ENCODE peak calls at places on chromosome 7, in seven cellular contexts. Q is tibial nerve, N is H1, X is A549, I is upper lobe of left lung, O is sigmoid colon, C is suprapubic skin. U is an unnamed sample.

GRCh38 chr7:158175779-158176178 is 411.8 kb downstream of the PTPRN2 start:
- DNase-seq in I (peak), X (no peak), N (no peak), C (no peak), O (no peak), Q (no peak), U (no peak)

GRCh38 chr7:137846588-137847417 is at the start of gene DGKI:
- DNase-seq in I (peak), N (peak), O (no peak), X (no peak), C (no peak), Q (no peak), U (no peak)

GRCh38 chr7:21923663-21924062 is 22.0 kb downstream of the CDCA7L start:
- DNase-seq in N (no peak), I (no peak), X (no peak), O (no peak), C (no peak), Q (no peak), U (no peak)

GRCh38 chr7:103446046-103446520 is at the start of gene SLC26A5:
- DNase-seq in X (no peak), Q (no peak), O (no peak), I (peak), C (no peak), N (no peak), U (peak)

GRCh38 chr7:141945356-141945755 is 1.4 kb downstream of the CLEC5A start:
- DNase-seq in N (no peak), I (no peak), C (no peak), Q (no peak), O (no peak), X (no peak), U (no peak)

GRCh38 chr7:154990964-154991514 is 11.9 kb downstream of the PAXIP1 start:
- DNase-seq in N (no peak), Q (no peak), X (no peak), I (no peak), O (no peak), C (no peak), U (no peak)

GRCh38 chr7:117323877-117324699 is 1.2 kb upstream of the WNT2 start:
- DNase-seq in Q (no peak), N (peak), O (peak), C (peak), I (peak), X (no peak), U (no peak)

GRCh38 chr7:22481726-22482125 is 18.3 kb downstream of the STEAP1B start:
- DNase-seq in C (no peak), N (no peak), I (no peak), O (no peak), Q (no peak), X (no peak), U (no peak)

GRCh38 chr7:92366730-92367129 is 80.6 kb upstream of the GATAD1 start:
- DNase-seq in C (no peak), Q (no peak), I (no peak), O (no peak), N (no peak), X (no peak), U (no peak)

GRCh38 chr7:123941391-123942180 is 16.5 kb downstream of the SPAM1 start:
- DNase-seq in X (no peak), N (no peak), C (no peak), Q (no peak), I (no peak), O (no peak), U (no peak)

GRCh38 chr7:2540641-2541051 is 14.7 kb downstream of the BRAT1 start:
- DNase-seq in X (no peak), N (no peak), C (peak), Q (no peak), I (peak), O (peak), U (peak)

GRCh38 chr7:144738708-144739314 is 97.0 kb downstream of the TPK1 start:
- DNase-seq in C (no peak), O (no peak), X (peak), I (no peak), N (no peak), Q (no peak), U (no peak)

GRCh38 chr7:27836525-27836924 is 96.6 kb downstream of the TAX1BP1 start:
- DNase-seq in O (no peak), I (no peak), C (no peak), N (no peak), X (no peak), Q (no peak), U (no peak)

GRCh38 chr7:92781117-92781720 is 55.2 kb downstream of the CDK6 start:
- DNase-seq in O (no peak), X (no peak), Q (no peak), N (no peak), I (no peak), C (no peak), U (no peak)

GRCh38 chr7:18558503-18558902 is 63.0 kb downstream of the HDAC9 start:
- DNase-seq in X (no peak), N (no peak), Q (no peak), I (no peak), O (no peak), C (no peak), U (no peak)

GRCh38 chr7:135745702-135746312 is 2.8 kb downstream of the FAM180A start:
- DNase-seq in I (no peak), Q (peak), X (peak), C (peak), O (peak), N (no peak), U (peak)

GRCh38 chr7:32415519-32415918 is 74.7 kb downstream of the LSM5 start:
- DNase-seq in C (no peak), I (no peak), Q (no peak), O (no peak), N (no peak), X (no peak), U (no peak)

GRCh38 chr7:6015917-6016652 is 7.0 kb downstream of the AIMP2 start:
- DNase-seq in I (no peak), Q (peak), N (no peak), O (peak), X (no peak), C (no peak), U (peak)
- TF ChIP-seq EP300 in I (no peak), Q (no peak), N (no peak), O (no peak), X (no peak), C (no peak), U (no peak)

DNA sequence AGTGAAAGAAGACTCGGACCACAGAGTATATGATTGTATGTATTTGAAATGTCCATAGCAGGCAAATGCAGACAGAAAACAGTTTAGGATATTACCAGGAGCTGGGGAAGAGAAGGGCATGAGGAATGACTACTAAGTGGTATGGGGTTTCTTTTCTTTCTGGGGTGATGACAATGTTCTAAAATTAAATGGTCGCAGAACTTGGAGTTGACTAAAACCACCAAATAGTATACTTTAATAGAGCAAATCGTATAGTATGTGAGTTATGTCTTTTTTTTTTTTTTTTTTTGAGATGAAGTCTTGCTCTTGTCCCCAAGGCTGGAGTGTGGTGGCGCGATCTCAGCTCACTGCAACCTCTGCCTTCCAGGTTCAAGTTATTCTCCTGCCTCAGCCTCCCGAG is 34.6 kb downstream of the XRCC2 start:
- DNase-seq in I (no peak), O (no peak), Q (no peak), C (no peak), X (no peak), N (no peak), U (no peak)
- TF ChIP-seq POLR2A in I (no peak), O (no peak), Q (no peak), C (no peak), X (no peak), N (no peak), U (no peak)

DNA sequence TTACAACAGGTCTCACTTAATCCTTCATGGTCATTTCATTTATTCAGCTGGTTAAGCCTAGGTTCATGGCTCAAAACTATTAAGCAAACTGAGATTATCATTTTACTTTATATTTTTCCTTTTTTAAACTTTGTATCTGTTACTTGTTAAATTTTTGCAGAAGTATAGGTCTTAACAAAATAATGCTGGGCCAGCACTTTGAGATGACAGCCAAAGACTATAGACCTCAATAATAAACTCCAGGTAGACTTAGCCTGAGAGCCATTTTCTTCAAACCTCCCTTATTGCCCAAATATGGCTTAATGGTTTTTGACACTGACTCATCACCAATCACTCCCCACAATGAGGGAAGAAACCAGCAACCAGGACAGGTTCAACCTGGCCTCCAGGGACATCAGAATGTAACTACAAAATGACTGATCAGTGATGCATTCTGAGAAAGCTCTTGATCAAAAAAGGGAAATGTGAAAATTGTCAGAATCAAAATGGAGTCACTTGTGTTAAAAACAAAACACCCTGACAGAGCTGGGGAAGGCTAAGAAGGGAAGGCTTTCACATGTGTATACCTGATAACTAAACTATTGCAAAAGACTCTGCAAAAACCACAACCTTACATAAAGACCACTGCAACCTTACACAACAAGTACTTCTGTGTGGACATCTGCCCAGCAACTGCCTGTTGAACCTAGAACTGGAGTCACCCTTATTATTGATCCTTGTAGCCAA is 2.1 kb upstream of the CCDC126 start:
- DNase-seq in C (no peak), Q (no peak), N (no peak), X (no peak), O (no peak), I (no peak), U (no peak)
- TF ChIP-seq EP300 in C (no peak), Q (no peak), N (no peak), X (no peak), O (no peak), I (no peak), U (no peak)

GRCh38 chr7:102272917-102273748 is 13.5 kb upstream of the SH2B2 start:
- DNase-seq in N (no peak), Q (no peak), I (no peak), C (no peak), O (no peak), X (no peak), U (no peak)
- TF ChIP-seq POLR2A in N (no peak), Q (no peak), I (no peak), C (no peak), O (no peak), X (no peak), U (no peak)

GRCh38 chr7:4774007-4774406 is 1.4 kb upstream of the AP5Z1 start:
- DNase-seq in I (no peak), Q (no peak), N (no peak), X (no peak), O (no peak), C (no peak), U (no peak)

GRCh38 chr7:4776160-4776623 is 769 bp downstream of the AP5Z1 start:
- DNase-seq in X (no peak), I (no peak), C (no peak), O (no peak), N (no peak), Q (no peak), U (no peak)

GRCh38 chr7:4774804-4775280 is 581 bp upstream of the AP5Z1 start:
- DNase-seq in X (peak), I (no peak), C (no peak), O (no peak), Q (no peak), N (no peak), U (no peak)

GRCh38 chr7:4772306-4772705 is 3.1 kb upstream of the AP5Z1 start:
- DNase-seq in Q (no peak), O (no peak), N (no peak), C (no peak), I (peak), X (no peak), U (no peak)

GRCh38 chr7:4775281-4776159 is at the start of gene AP5Z1:
- DNase-seq in I (peak), X (peak), N (peak), O (peak), Q (peak), C (peak), U (peak)
- TF ChIP-seq EP300 in I (peak), X (no peak), N (no peak), O (no peak), Q (peak), C (no peak), U (no peak)

GRCh38 chr7:139109188-139109982 is at the start of gene ZC3HAV1:
- DNase-seq in Q (peak), X (peak), C (peak), O (peak), N (peak), I (peak), U (peak)
- TF ChIP-seq POLR2A in Q (peak), X (peak), C (peak), O (peak), N (no peak), I (peak), U (peak)

DNA sequence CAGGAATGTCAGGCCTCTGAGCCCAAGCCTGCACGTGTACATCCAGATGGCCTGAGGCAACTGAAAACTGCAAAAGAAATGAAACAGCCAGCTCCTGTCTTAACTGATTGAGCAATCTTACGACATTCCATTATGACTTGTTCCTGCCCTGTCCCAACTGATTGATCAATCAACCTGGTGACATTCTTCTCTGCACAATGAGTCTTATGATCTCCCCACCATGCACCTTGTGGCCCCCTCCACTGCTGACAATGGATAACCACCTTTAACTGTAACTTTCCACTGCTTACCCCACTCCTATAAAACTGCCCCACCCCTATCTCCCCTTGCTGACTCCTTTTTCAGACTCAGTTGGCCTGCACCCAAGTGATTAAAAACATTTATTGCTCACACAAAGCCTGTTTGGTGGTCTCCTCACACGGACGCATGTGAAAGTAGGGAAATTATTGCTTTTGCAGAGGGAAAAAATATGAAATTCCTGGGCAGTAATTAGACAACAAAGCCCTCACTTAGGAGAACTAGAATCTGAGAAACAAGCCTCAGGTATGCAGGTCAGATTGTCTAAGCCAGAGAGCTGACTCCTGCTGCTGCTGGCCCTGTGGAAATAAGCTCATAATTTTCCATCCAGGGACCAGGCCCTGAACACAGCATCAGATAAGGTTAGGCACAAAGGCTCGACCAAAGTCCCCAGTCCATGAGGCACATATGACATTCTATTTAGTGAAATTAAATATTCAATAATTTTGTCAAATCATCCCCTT is 5.3 kb downstream of the CYP3A7 start:
- DNase-seq in O (no peak), N (no peak), Q (no peak), I (no peak), X (no peak), C (no peak), U (no peak)
- TF ChIP-seq EP300 in O (no peak), N (no peak), Q (no peak), I (no peak), X (no peak), C (no peak), U (no peak)

GRCh38 chr7:51316666-51317581 is at the start of gene COBL:
- DNase-seq in X (peak), O (peak), Q (no peak), C (no peak), N (peak), I (peak), U (peak)

GRCh38 chr7:51314726-51315125 is 1.9 kb downstream of the COBL start:
- DNase-seq in I (no peak), C (no peak), X (no peak), O (peak), Q (no peak), N (peak), U (no peak)

GRCh38 chr7:51316262-51316665 is 345 bp downstream of the COBL start:
- DNase-seq in Q (no peak), X (peak), O (peak), N (peak), C (no peak), I (peak), U (peak)

GRCh38 chr7:51314041-51314440 is 2.6 kb downstream of the COBL start:
- DNase-seq in O (no peak), C (no peak), I (no peak), Q (no peak), N (no peak), X (no peak), U (no peak)

DNA sequence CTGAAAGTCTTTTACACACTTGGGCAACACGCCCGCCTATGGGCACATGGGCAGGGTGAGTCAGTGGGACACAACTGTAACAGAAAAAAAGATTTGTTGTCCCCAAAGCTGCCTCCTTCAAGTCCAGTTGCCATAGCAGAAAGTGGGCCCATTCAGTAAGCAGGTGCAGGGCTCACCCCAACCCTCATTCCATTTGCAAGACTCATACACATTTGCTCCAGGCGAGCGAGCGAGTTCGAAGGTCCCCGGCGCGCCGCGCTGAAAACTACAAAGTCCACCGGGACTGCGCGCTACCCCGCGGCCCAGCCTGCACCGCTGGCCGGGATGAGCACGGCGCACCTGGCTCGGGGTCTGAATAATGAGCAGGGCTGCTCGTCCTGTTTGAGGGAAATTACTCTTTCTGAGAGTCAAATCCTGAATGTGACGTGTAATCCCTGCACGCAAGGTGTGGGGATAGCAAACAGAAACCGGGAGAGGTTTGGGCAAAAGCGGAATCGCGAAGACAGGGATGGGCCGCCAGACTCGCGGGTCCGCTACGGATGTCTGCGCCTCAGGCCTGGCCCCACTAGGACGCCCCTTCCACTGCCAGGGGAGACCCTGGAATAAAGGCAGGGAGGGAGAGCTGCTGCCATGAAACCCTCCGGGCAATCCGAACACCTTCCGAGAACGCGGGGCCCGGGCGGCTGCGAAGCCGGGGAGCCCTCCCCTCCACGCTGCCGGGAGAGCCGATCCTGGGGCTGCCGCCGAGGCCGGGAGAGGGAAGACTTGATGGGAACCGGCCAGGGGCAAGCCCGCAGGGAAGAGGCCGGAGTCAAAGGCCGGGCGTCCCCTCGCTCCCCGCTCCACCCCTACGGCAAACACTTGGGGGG is 982 bp downstream of the COBL start:
- DNase-seq in Q (no peak), I (peak), C (no peak), N (peak), O (peak), X (peak), U (peak)
- TF ChIP-seq POLR2A in Q (no peak), I (peak), C (no peak), N (no peak), O (no peak), X (no peak), U (peak)

GRCh38 chr7:24842449-24843241 is 85.4 kb upstream of the GSDME start:
- DNase-seq in X (no peak), O (no peak), I (no peak), Q (no peak), N (no peak), C (no peak), U (no peak)
- TF ChIP-seq EP300 in X (no peak), O (no peak), I (no peak), Q (no peak), N (no peak), C (no peak), U (no peak)

U was measured in transverse colon.